ENCODE peak calls at places on chromosomes 11 and 22, in six cellular contexts. One of them, this sample, is unnamed.

GRCh38 chr11:102456381-102456780 is 3.8 kb upstream of the TMEM123 start:
- DNase-seq in breast epithelium: no peak
- DNase-seq in CD14-positive monocyte: peak; percentile 76
- DNase-seq in AG09319: no peak
- DNase-seq in lower leg skin: peak; percentile 29
- DNase-seq in GM23338: no peak
- DNase-seq in this sample: no peak

GRCh38 chr11:89249196-89249595 is 71.5 kb downstream of the TYR start:
- DNase-seq in AG09319: no peak
- DNase-seq in GM23338: no peak
- DNase-seq in CD14-positive monocyte: no peak
- DNase-seq in lower leg skin: no peak
- DNase-seq in breast epithelium: no peak
- DNase-seq in this sample: no peak

GRCh38 chr11:112085822-112086421 is 634 bp downstream of the TIMM8B start:
- DNase-seq in breast epithelium: no peak
- DNase-seq in AG09319: no peak
- DNase-seq in GM23338: peak; percentile 43
- DNase-seq in lower leg skin: no peak
- DNase-seq in CD14-positive monocyte: no peak
- DNase-seq in this sample: no peak

GRCh38 chr11:119723243-119723951 is 5.6 kb downstream of the NECTIN1 start:
- DNase-seq in AG09319: no peak
- DNase-seq in breast epithelium: no peak
- DNase-seq in CD14-positive monocyte: no peak
- DNase-seq in lower leg skin: no peak
- DNase-seq in GM23338: no peak
- DNase-seq in this sample: no peak

GRCh38 chr22:38957046-38957770 is at the start of gene APOBEC3A:
- DNase-seq in CD14-positive monocyte: peak; percentile 96
- DNase-seq in breast epithelium: no peak
- DNase-seq in AG09319: no peak
- DNase-seq in lower leg skin: peak; percentile 41
- DNase-seq in GM23338: no peak
- DNase-seq in this sample: no peak

GRCh38 chr22:35746946-35747703 is 29.5 kb downstream of the APOL5 start:
- DNase-seq in breast epithelium: no peak
- DNase-seq in lower leg skin: no peak
- DNase-seq in GM23338: no peak
- DNase-seq in AG09319: no peak
- DNase-seq in CD14-positive monocyte: no peak
- DNase-seq in this sample: no peak

GRCh38 chr11:1352696-1353382 is 36.9 kb upstream of the BRSK2 start:
- DNase-seq in lower leg skin: no peak
- DNase-seq in AG09319: no peak
- DNase-seq in GM23338: no peak
- DNase-seq in CD14-positive monocyte: peak; percentile 25
- DNase-seq in breast epithelium: no peak
- DNase-seq in this sample: no peak

GRCh38 chr11:77695417-77695816 is 57.8 kb upstream of the CLNS1A start:
- DNase-seq in lower leg skin: no peak
- DNase-seq in GM23338: no peak
- DNase-seq in breast epithelium: no peak
- DNase-seq in AG09319: no peak
- DNase-seq in CD14-positive monocyte: no peak
- DNase-seq in this sample: no peak

GRCh38 chr22:23622634-23623033 is 9.5 kb downstream of the DRICH1 start:
- DNase-seq in breast epithelium: no peak
- DNase-seq in GM23338: no peak
- DNase-seq in AG09319: no peak
- DNase-seq in CD14-positive monocyte: no peak
- DNase-seq in lower leg skin: no peak
- DNase-seq in this sample: no peak

GRCh38 chr11:113681282-113681681 is 24.8 kb downstream of the TMPRSS5 start:
- DNase-seq in AG09319: no peak
- DNase-seq in GM23338: no peak
- DNase-seq in CD14-positive monocyte: no peak
- DNase-seq in breast epithelium: no peak
- DNase-seq in lower leg skin: no peak
- DNase-seq in this sample: no peak

GRCh38 chr11:47995318-47995717 is 15.0 kb downstream of the PTPRJ start:
- DNase-seq in AG09319: no peak
- DNase-seq in lower leg skin: no peak
- DNase-seq in GM23338: no peak
- DNase-seq in breast epithelium: no peak
- DNase-seq in CD14-positive monocyte: no peak
- DNase-seq in this sample: no peak

GRCh38 chr11:69050592-69051380 is 2.1 kb downstream of the TPCN2 start:
- DNase-seq in AG09319: no peak
- DNase-seq in lower leg skin: no peak
- DNase-seq in GM23338: no peak
- DNase-seq in breast epithelium: no peak
- DNase-seq in CD14-positive monocyte: no peak
- DNase-seq in this sample: no peak

GRCh38 chr11:45926001-45926401 is 3.5 kb downstream of the LARGE2 start:
- DNase-seq in breast epithelium: no peak
- DNase-seq in GM23338: no peak
- DNase-seq in AG09319: no peak
- DNase-seq in CD14-positive monocyte: peak; percentile 41
- DNase-seq in lower leg skin: no peak
- DNase-seq in this sample: no peak

GRCh38 chr11:3104051-3104714 is 47.0 kb upstream of the CARS1 start:
- DNase-seq in breast epithelium: no peak
- DNase-seq in lower leg skin: no peak
- DNase-seq in CD14-positive monocyte: no peak
- DNase-seq in AG09319: no peak
- DNase-seq in GM23338: no peak
- DNase-seq in this sample: no peak

GRCh38 chr11:134334796-134335571 is 3.2 kb downstream of the GLB1L2 start:
- DNase-seq in lower leg skin: no peak
- DNase-seq in AG09319: no peak
- DNase-seq in GM23338: no peak
- DNase-seq in CD14-positive monocyte: no peak
- DNase-seq in breast epithelium: no peak
- DNase-seq in this sample: no peak

GRCh38 chr11:29310016-29310415 is 706.8 kb downstream of the KCNA4 start:
- DNase-seq in lower leg skin: no peak
- DNase-seq in breast epithelium: no peak
- DNase-seq in AG09319: no peak
- DNase-seq in CD14-positive monocyte: no peak
- DNase-seq in GM23338: no peak
- DNase-seq in this sample: no peak

GRCh38 chr11:76164081-76164480 is 42.2 kb downstream of the WNT11 start:
- DNase-seq in AG09319: no peak
- DNase-seq in GM23338: no peak
- DNase-seq in lower leg skin: no peak
- DNase-seq in breast epithelium: no peak
- DNase-seq in CD14-positive monocyte: no peak
- DNase-seq in this sample: no peak

GRCh38 chr22:49847751-49848689 is 5.6 kb upstream of the ZBED4 start:
- DNase-seq in GM23338: peak; percentile 58
- DNase-seq in lower leg skin: no peak
- DNase-seq in CD14-positive monocyte: no peak
- DNase-seq in breast epithelium: no peak
- DNase-seq in AG09319: no peak
- DNase-seq in this sample: no peak

GRCh38 chr22:27719535-27720227 is 81.9 kb downstream of the MN1 start:
- DNase-seq in CD14-positive monocyte: no peak
- DNase-seq in breast epithelium: no peak
- DNase-seq in GM23338: peak; percentile 29
- DNase-seq in AG09319: no peak
- DNase-seq in lower leg skin: peak; percentile 89
- DNase-seq in this sample: no peak

GRCh38 chr22:33470456-33470855 is 412.3 kb upstream of the SYN3 start:
- DNase-seq in AG09319: no peak
- DNase-seq in GM23338: no peak
- DNase-seq in breast epithelium: no peak
- DNase-seq in lower leg skin: no peak
- DNase-seq in CD14-positive monocyte: no peak
- DNase-seq in this sample: no peak

GRCh38 chr11:44329472-44330230 is 19.7 kb upstream of the ALX4 start:
- DNase-seq in GM23338: no peak
- DNase-seq in AG09319: no peak
- DNase-seq in lower leg skin: no peak
- DNase-seq in CD14-positive monocyte: no peak
- DNase-seq in breast epithelium: no peak
- DNase-seq in this sample: no peak

GRCh38 chr11:70732493-70733206 is 334.3 kb downstream of the CTTN start:
- DNase-seq in AG09319: no peak
- DNase-seq in CD14-positive monocyte: peak; percentile 43
- DNase-seq in breast epithelium: no peak
- DNase-seq in lower leg skin: no peak
- DNase-seq in GM23338: no peak
- DNase-seq in this sample: no peak

DNA sequence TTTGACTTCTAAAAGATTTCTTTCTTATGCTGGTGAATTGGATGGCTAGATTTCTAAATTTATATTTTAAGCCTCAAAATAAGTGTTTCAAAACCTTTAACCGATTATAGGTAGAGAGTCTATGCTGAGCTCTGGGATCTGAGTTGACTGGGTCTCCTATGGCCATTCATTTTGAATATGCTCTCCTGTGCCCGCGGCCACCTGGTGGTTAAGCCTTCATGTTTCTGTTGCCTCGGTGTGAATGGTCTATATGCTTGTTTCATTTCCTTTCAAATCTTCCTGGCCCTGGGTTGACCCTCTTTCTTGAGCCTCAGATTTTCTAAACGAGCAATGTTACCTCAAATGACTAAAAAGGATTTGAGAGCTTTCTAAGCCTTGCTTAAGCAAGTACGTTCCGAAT is 789.3 kb upstream of the KIRREL3 start:
- DNase-seq in GM23338: peak; percentile 77
- DNase-seq in breast epithelium: no peak
- DNase-seq in CD14-positive monocyte: no peak
- DNase-seq in AG09319: no peak
- DNase-seq in lower leg skin: no peak
- DNase-seq in this sample: no peak
- TF ChIP-seq CTCF in GM23338: peak; percentile 82
- TF ChIP-seq CTCF in breast epithelium: no peak
- TF ChIP-seq CTCF in CD14-positive monocyte: no peak
- TF ChIP-seq CTCF in AG09319: no peak
- TF ChIP-seq CTCF in lower leg skin: no peak
- TF ChIP-seq CTCF in this sample: peak; percentile 54

DNA sequence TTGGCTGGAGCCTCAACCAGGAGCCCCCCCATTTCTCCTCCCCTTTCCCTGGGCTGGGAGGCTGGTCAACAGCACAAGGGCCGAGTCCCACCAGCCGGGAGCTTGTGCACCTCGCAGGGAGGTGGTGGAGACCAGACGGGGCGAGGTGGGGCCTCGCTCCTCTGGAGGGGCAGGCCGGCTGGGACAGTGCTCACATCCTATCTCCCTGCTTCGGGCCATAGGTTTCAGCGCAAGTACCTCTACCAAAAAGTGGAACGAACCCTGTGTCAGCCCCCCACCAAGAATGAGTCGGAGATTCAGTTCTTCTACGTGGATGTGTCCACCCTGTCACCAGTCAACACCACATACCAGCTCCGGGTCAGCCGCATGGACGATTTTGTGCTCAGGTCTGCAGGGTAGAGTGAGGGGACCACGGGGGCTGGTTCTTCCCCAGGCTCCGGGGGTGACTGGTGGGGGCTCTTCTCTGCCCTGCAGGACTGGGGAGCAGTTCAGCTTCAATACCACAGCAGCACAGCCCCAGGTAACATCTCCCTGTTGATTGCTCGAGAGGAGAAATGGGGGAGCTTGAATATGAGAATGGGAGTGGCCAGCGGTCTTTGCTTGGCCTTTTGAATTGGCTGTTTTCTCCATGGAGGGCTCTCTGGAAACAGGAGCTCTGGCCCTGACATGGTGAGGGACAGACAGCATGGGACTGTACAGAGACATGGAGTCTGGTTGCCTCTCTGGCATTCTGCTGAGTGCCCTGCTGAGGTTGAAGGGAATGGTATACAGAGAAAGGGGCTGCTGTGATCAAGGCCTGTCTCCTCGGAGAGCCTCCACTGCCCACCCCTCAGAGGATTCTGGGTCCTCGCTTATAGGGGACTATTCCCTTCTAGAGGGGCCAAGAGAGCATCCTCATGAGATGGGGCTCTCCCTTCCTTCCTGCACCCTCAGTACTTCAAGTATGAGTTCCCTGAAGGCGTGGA is 3.3 kb downstream of the SIDT2 start:
- DNase-seq in lower leg skin: no peak
- DNase-seq in breast epithelium: peak; percentile 37
- DNase-seq in CD14-positive monocyte: no peak
- DNase-seq in AG09319: no peak
- DNase-seq in GM23338: no peak
- DNase-seq in this sample: no peak
- TF ChIP-seq CTCF in lower leg skin: no peak
- TF ChIP-seq CTCF in breast epithelium: no peak
- TF ChIP-seq CTCF in CD14-positive monocyte: peak; percentile 47
- TF ChIP-seq CTCF in AG09319: no peak
- TF ChIP-seq CTCF in GM23338: no peak
- TF ChIP-seq CTCF in this sample: no peak

DNA sequence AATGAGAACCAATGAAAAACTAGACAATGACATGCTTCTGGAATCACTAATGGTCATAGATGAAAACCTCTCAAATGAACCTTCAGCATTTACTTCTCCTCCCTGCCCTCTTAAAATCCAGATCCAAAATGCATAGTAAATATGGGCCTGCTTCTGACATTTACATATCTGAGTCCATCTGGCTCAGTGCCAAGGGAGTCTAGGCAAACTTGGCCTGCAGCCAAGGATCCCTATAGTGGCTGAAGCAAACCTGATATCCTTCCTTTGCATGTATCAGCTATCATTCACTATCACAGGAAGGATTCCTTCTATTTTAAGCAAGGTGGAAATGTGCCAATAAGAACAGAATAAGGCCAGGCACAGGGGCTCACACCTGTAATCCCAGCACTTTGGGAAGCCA is 104.9 kb downstream of the C11orf58 start:
- DNase-seq in AG09319: no peak
- DNase-seq in lower leg skin: no peak
- DNase-seq in breast epithelium: no peak
- DNase-seq in CD14-positive monocyte: no peak
- DNase-seq in GM23338: no peak
- DNase-seq in this sample: peak; percentile 35
- TF ChIP-seq CTCF in AG09319: no peak
- TF ChIP-seq CTCF in lower leg skin: no peak
- TF ChIP-seq CTCF in breast epithelium: no peak
- TF ChIP-seq CTCF in CD14-positive monocyte: no peak
- TF ChIP-seq CTCF in GM23338: no peak
- TF ChIP-seq CTCF in this sample: no peak

GRCh38 chr22:37893583-37893983 is 12.5 kb upstream of the MICALL1 start:
- DNase-seq in CD14-positive monocyte: no peak
- DNase-seq in AG09319: no peak
- DNase-seq in lower leg skin: no peak
- DNase-seq in GM23338: no peak
- DNase-seq in breast epithelium: no peak
- DNase-seq in this sample: no peak

GRCh38 chr22:37884420-37884819 is 21.7 kb upstream of the MICALL1 start:
- DNase-seq in GM23338: no peak
- DNase-seq in AG09319: no peak
- DNase-seq in lower leg skin: no peak
- DNase-seq in CD14-positive monocyte: no peak
- DNase-seq in breast epithelium: no peak
- DNase-seq in this sample: no peak

GRCh38 chr22:37891926-37892325 is 14.2 kb upstream of the MICALL1 start:
- DNase-seq in lower leg skin: no peak
- DNase-seq in breast epithelium: no peak
- DNase-seq in AG09319: no peak
- DNase-seq in CD14-positive monocyte: no peak
- DNase-seq in GM23338: no peak
- DNase-seq in this sample: no peak

GRCh38 chr22:37892566-37893338 is 13.3 kb upstream of the MICALL1 start:
- DNase-seq in AG09319: no peak
- DNase-seq in lower leg skin: no peak
- DNase-seq in GM23338: no peak
- DNase-seq in breast epithelium: no peak
- DNase-seq in CD14-positive monocyte: no peak
- DNase-seq in this sample: no peak

GRCh38 chr22:37887610-37888378 is 18.3 kb upstream of the MICALL1 start:
- DNase-seq in breast epithelium: peak; percentile 79
- DNase-seq in AG09319: peak; percentile 70
- DNase-seq in lower leg skin: peak; percentile 84
- DNase-seq in GM23338: peak; percentile 55
- DNase-seq in CD14-positive monocyte: no peak
- DNase-seq in this sample: no peak
- TF ChIP-seq CTCF in breast epithelium: peak; percentile 47
- TF ChIP-seq CTCF in AG09319: peak; percentile 80
- TF ChIP-seq CTCF in lower leg skin: no peak
- TF ChIP-seq CTCF in GM23338: peak; percentile 34
- TF ChIP-seq CTCF in CD14-positive monocyte: no peak
- TF ChIP-seq CTCF in this sample: no peak